ENCODE peak calls at places on chromosome 5, in seven cellular contexts. M is cardiac muscle cell; Y is mesendoderm; G is CD8-positive, alpha-beta T cell; S is stomach; W is lower lobe of right lung; B is ovary. K is an unnamed sample.

GRCh38 chr5:60516688-60517087 is 183.3 kb downstream of the DEPDC1B start:
- DNase-seq in M (no peak), Y (no peak), G (no peak), S (no peak), W (no peak), B (no peak), K (no peak)

GRCh38 chr5:50343715-50344114 is 97.4 kb downstream of the EMB start:
- DNase-seq in M (no peak), Y (no peak), G (no peak), S (no peak), W (no peak), B (no peak), K (no peak)

GRCh38 chr5:98307811-98308210 is 465.7 kb upstream of the RGMB start:
- DNase-seq in M (peak; percentile 51), Y (no peak), G (no peak), S (no peak), W (no peak), B (no peak), K (no peak)

GRCh38 chr5:134534058-134534725 is 8.7 kb downstream of the JADE2 start:
- DNase-seq in M (no peak), Y (no peak), G (no peak), S (no peak), W (no peak), B (no peak), K (no peak)

GRCh38 chr5:176490291-176490690 is 42.1 kb downstream of the FAF2 start:
- DNase-seq in M (no peak), Y (no peak), G (no peak), S (no peak), W (no peak), B (no peak), K (no peak)

GRCh38 chr5:134240421-134240962 is 14.6 kb upstream of the PPP2CA start:
- DNase-seq in M (peak; percentile 68), Y (no peak), G (no peak), S (no peak), W (no peak), B (no peak), K (no peak)

GRCh38 chr5:114355086-114355830 is 6.6 kb upstream of the KCNN2 start:
- DNase-seq in M (no peak), Y (no peak), G (no peak), S (no peak), W (no peak), B (no peak), K (no peak)

GRCh38 chr5:139566611-139567010 is 5.5 kb downstream of the UBE2D2 start:
- DNase-seq in M (peak; percentile 73), Y (no peak), G (no peak), S (no peak), W (no peak), B (no peak), K (no peak)

GRCh38 chr5:115599502-115599901 is 2.8 kb downstream of the TICAM2 start:
- DNase-seq in M (peak; percentile 68), Y (no peak), G (no peak), S (no peak), W (no peak), B (no peak), K (no peak)

GRCh38 chr5:15459200-15459599 is 40.8 kb upstream of the FBXL7 start:
- DNase-seq in M (no peak), Y (no peak), G (no peak), S (no peak), W (no peak), B (no peak), K (no peak)
- H3K27me3 ChIP-seq in M (no peaks in the 10 kb centered on the region), Y (no peaks in the 10 kb centered on the region), G (no peaks in the 10 kb centered on the region), S (no peaks in the 10 kb centered on the region), W (no peaks in the 10 kb centered on the region), B (no peaks in the 10 kb centered on the region), K (no peaks in the 10 kb centered on the region)

DNA sequence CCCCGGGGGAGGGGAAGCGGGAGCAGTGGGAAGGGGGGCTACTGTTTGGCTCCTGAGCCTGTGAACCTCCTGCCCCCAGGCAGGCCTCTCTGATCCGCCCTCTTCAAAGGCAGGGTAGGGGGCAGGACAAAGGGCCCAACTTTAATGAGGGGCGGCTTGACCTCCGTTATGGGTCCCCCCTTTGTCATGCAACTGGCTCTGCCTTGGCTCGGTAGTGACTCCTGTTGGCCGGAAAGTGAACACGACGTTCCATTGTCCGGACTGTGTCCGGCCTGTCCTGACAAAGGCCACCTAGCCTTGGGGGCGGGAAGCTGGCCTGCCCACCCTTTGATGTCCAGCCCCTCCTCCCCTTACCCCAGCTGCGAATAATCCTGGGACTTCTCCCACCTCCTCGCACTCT is 1.3 kb downstream of the CDX1 start:
- DNase-seq in M (no peak), Y (peak; percentile 30), G (no peak), S (no peak), W (no peak), B (no peak), K (no peak)
- H3K27me3 ChIP-seq in M (peaks cover 63% of the 10 kb centered on the region), Y (no peaks in the 10 kb centered on the region), G (peaks cover 9% of the 10 kb centered on the region), S (peaks cover 54% of the 10 kb centered on the region), W (peaks cover 23% of the 10 kb centered on the region), B (no peaks in the 10 kb centered on the region), K (peaks cover 39% of the 10 kb centered on the region)

DNA sequence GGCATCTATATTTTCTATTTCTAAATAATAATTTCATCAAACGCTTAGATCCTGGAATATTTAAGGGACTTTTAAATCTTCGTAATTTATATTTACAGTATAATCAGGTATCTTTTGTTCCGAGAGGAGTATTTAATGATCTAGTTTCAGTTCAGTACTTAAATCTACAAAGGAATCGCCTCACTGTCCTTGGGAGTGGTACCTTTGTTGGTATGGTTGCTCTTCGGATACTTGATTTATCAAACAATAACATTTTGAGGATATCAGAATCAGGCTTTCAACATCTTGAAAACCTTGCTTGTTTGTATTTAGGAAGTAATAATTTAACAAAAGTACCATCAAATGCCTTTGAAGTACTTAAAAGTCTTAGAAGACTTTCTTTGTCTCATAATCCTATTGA is 1.1 kb downstream of the LRRC70 start:
- DNase-seq in M (no peak), Y (no peak), G (no peak), S (no peak), W (no peak), B (no peak), K (no peak)
- H3K27me3 ChIP-seq in M (no peaks in the 10 kb centered on the region), Y (no peaks in the 10 kb centered on the region), G (no peaks in the 10 kb centered on the region), S (no peaks in the 10 kb centered on the region), W (no peaks in the 10 kb centered on the region), B (no peaks in the 10 kb centered on the region), K (no peaks in the 10 kb centered on the region)

GRCh38 chr5:174295736-174296481 is 250.4 kb downstream of the NSG2 start:
- DNase-seq in M (no peak), Y (no peak), G (no peak), S (no peak), W (no peak), B (no peak), K (no peak)
- H3K27me3 ChIP-seq in M (no peaks in the 10 kb centered on the region), Y (no peaks in the 10 kb centered on the region), G (no peaks in the 10 kb centered on the region), S (no peaks in the 10 kb centered on the region), W (no peaks in the 10 kb centered on the region), B (no peaks in the 10 kb centered on the region), K (no peaks in the 10 kb centered on the region)

GRCh38 chr5:157998021-157998504 is 139.1 kb upstream of the CLINT1 start:
- DNase-seq in M (peak; percentile 49), Y (peak; percentile 8), G (no peak), S (no peak), W (no peak), B (no peak), K (no peak)
- H3K27me3 ChIP-seq in M (no peaks in the 10 kb centered on the region), Y (no peaks in the 10 kb centered on the region), G (no peaks in the 10 kb centered on the region), S (no peaks in the 10 kb centered on the region), W (no peaks in the 10 kb centered on the region), B (no peaks in the 10 kb centered on the region), K (peaks cover 6% of the 10 kb centered on the region)

GRCh38 chr5:73442960-73443627 is 5.5 kb downstream of the FOXD1 start:
- DNase-seq in M (no peak), Y (no peak), G (no peak), S (no peak), W (no peak), B (no peak), K (no peak)
- H3K27me3 ChIP-seq in M (peaks cover 99% of the 10 kb centered on the region), Y (peaks cover 62% of the 10 kb centered on the region), G (peaks cover 78% of the 10 kb centered on the region), S (peaks cover 98% of the 10 kb centered on the region), W (peaks cover 88% of the 10 kb centered on the region), B (peaks cover 7% of the 10 kb centered on the region), K (peaks cover 87% of the 10 kb centered on the region)